ENCODE peak calls at places on chromosome 6, in seven cellular contexts. Y, P, O, W, L, R and X are unnamed samples.

GRCh38 chr6:106747139-106747538 is 117.8 kb downstream of the QRSL1 start:
- DNase-seq in Y (no peak), P (no peak), R (no peak), W (no peak), L (no peak), O (no peak), X (peak; percentile 94)

GRCh38 chr6:46347669-46348068 is 143.6 kb downstream of the RCAN2 start:
- DNase-seq in R (no peak), O (no peak), L (no peak), P (no peak), Y (no peak), W (no peak), X (no peak)

GRCh38 chr6:137496909-137497721 is 2.9 kb upstream of the OLIG3 start:
- DNase-seq in Y (no peak), P (no peak), R (peak; percentile 42), W (no peak), L (no peak), O (no peak), X (no peak)

GRCh38 chr6:31559958-31560696 is 12.0 kb upstream of the LTA start:
- DNase-seq in L (peak; percentile 70), O (peak; percentile 63), R (peak; percentile 15), Y (no peak), P (peak; percentile 84), W (peak; percentile 46), X (no peak)

GRCh38 chr6:65760285-65760684 is 53.3 kb upstream of the EYS start:
- DNase-seq in O (no peak), R (no peak), L (no peak), W (no peak), Y (no peak), P (no peak), X (peak; percentile 3)

GRCh38 chr6:113490356-113490755 is 366.8 kb upstream of the MARCKS start:
- DNase-seq in P (no peak), R (no peak), Y (no peak), L (no peak), W (no peak), O (no peak), X (no peak)

GRCh38 chr6:1481326-1481725 is 92.0 kb downstream of the FOXF2 start:
- DNase-seq in P (no peak), L (no peak), W (peak; percentile 79), R (no peak), O (no peak), Y (no peak), X (peak; percentile 83)

GRCh38 chr6:27146706-27147507 is 100.6 kb upstream of the PRSS16 start:
- DNase-seq in P (peak; percentile 84), L (peak; percentile 93), R (peak; percentile 98), O (peak; percentile 59), Y (peak; percentile 56), W (peak; percentile 99), X (peak; percentile 99)

GRCh38 chr6:12403201-12403826 is 113.2 kb downstream of the EDN1 start:
- DNase-seq in W (peak; percentile 48), R (no peak), Y (no peak), O (no peak), P (no peak), L (no peak), X (peak; percentile 32)

GRCh38 chr6:71392286-71392685 is 103.7 kb downstream of the OGFRL1 start:
- DNase-seq in L (no peak), O (no peak), W (no peak), Y (no peak), R (no peak), P (no peak), X (no peak)

GRCh38 chr6:71396410-71396801 is 107.8 kb downstream of the OGFRL1 start:
- DNase-seq in W (no peak), O (no peak), P (no peak), Y (no peak), L (no peak), R (no peak), X (no peak)

GRCh38 chr6:71393471-71393870 is 104.9 kb downstream of the OGFRL1 start:
- DNase-seq in Y (no peak), W (no peak), L (no peak), P (no peak), O (no peak), R (no peak), X (no peak)

GRCh38 chr6:71394001-71394432 is 105.4 kb downstream of the OGFRL1 start:
- DNase-seq in R (no peak), W (peak; percentile 67), Y (no peak), L (no peak), P (no peak), O (no peak), X (peak; percentile 54)

DNA sequence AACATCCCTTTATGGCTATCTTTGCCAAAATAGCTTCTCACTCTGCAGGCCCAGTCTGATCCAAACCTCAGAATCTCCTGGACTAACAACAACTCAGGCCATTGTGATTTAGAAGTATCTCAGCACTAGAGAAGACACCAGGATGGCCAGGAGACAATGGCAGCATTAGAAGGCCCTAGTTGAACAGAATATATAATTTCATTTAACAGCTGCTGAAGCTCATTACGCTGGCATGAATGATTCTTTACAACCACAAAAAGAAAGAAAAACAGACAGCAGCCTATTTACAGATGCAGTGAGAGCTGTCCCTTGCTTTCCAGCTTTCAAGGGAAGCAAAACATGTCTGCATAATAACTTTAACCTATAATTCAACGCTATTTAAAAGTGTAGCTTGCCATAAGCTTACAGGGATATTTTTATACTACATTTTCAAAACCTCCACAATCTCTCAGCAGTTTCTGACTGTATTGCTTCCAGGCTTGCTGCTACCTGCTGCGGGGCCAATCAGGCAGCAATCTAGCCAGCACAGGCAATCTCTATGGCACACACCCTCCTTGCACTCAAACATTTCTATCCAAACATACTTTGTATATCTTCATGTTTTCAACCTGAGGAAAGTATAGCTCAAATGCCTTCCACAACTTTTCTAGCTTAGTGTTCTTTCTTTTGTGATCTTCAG is 107.3 kb downstream of the OGFRL1 start:
- DNase-seq in W (no peak), Y (no peak), R (no peak), P (no peak), L (no peak), O (no peak), X (no peak)
- H3K4me1 ChIP-seq in W (peaks cover 21% of the 10 kb centered on the region), Y (peaks cover 77% of the 10 kb centered on the region), R (peaks cover 3% of the 10 kb centered on the region), P (peaks cover 53% of the 10 kb centered on the region), L (no peaks in the 10 kb centered on the region), O (peaks cover 89% of the 10 kb centered on the region), X (peaks cover 35% of the 10 kb centered on the region)

DNA sequence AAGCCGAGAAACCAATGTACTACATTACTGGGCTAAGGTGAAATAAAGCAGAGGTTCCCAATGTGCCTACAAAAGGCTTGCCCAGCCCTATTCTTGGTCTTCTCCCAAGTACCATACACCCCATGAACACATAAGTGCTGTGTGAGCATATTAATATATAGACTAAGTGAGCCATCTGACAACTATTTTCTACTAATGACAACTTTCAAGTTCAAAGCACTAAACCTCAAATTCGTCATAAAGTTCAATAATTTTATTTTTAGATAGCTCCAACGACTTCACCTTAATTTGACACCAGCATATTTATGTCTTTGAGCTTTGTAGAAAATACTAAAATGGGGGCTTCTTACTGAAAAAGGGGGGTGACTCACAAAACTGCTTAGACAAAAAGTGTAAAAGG is 6.7 kb downstream of the DTNBP1 start:
- DNase-seq in Y (no peak), W (no peak), R (no peak), L (no peak), P (no peak), O (no peak), X (no peak)
- TF ChIP-seq CTCF in Y (no peak), W (no peak), R (no peak), L (no peak), P (no peak), O (no peak), X (no peak)

GRCh38 chr6:96211341-96211740 is 195.6 kb downstream of the FUT9 start:
- DNase-seq in P (no peak), Y (no peak), W (no peak), R (no peak), L (no peak), O (no peak), X (no peak)
- H3K4me1 ChIP-seq in P (no peaks in the 10 kb centered on the region), Y (no peaks in the 10 kb centered on the region), W (no peaks in the 10 kb centered on the region), R (peaks cover 13% of the 10 kb centered on the region), L (no peaks in the 10 kb centered on the region), O (no peaks in the 10 kb centered on the region), X (no peaks in the 10 kb centered on the region)

GRCh38 chr6:130047440-130047995 is 29.1 kb downstream of the L3MBTL3 start:
- DNase-seq in W (no peak), P (no peak), R (no peak), O (no peak), L (no peak), Y (no peak), X (no peak)
- TF ChIP-seq CTCF in W (no peak), P (no peak), R (no peak), O (no peak), L (no peak), Y (no peak), X (no peak)

GRCh38 chr6:156454867-156455266 is 322.3 kb upstream of the ARID1B start:
- DNase-seq in Y (no peak), R (no peak), W (no peak), O (no peak), L (no peak), P (no peak), X (no peak)
- H3K4me1 ChIP-seq in Y (no peaks in the 10 kb centered on the region), R (no peaks in the 10 kb centered on the region), W (no peaks in the 10 kb centered on the region), O (no peaks in the 10 kb centered on the region), L (no peaks in the 10 kb centered on the region), P (no peaks in the 10 kb centered on the region), X (no peaks in the 10 kb centered on the region)

GRCh38 chr6:33286946-33287914 is 1.8 kb downstream of the WDR46 start:
- DNase-seq in Y (no peak), L (no peak), O (no peak), R (no peak), P (no peak), W (no peak), X (no peak)

GRCh38 chr6:33289784-33290315 is 449 bp downstream of the PFDN6 start:
- DNase-seq in W (no peak), P (no peak), Y (no peak), O (no peak), L (peak; percentile 50), R (no peak), X (no peak)

GRCh38 chr6:33290459-33290858 is 1.1 kb downstream of the PFDN6 start:
- DNase-seq in P (no peak), L (no peak), R (no peak), Y (no peak), O (no peak), W (no peak), X (no peak)

GRCh38 chr6:33288141-33288941 is 698 bp downstream of the WDR46 start:
- DNase-seq in P (no peak), O (no peak), L (peak; percentile 45), R (no peak), W (no peak), Y (no peak), X (no peak)

DNA sequence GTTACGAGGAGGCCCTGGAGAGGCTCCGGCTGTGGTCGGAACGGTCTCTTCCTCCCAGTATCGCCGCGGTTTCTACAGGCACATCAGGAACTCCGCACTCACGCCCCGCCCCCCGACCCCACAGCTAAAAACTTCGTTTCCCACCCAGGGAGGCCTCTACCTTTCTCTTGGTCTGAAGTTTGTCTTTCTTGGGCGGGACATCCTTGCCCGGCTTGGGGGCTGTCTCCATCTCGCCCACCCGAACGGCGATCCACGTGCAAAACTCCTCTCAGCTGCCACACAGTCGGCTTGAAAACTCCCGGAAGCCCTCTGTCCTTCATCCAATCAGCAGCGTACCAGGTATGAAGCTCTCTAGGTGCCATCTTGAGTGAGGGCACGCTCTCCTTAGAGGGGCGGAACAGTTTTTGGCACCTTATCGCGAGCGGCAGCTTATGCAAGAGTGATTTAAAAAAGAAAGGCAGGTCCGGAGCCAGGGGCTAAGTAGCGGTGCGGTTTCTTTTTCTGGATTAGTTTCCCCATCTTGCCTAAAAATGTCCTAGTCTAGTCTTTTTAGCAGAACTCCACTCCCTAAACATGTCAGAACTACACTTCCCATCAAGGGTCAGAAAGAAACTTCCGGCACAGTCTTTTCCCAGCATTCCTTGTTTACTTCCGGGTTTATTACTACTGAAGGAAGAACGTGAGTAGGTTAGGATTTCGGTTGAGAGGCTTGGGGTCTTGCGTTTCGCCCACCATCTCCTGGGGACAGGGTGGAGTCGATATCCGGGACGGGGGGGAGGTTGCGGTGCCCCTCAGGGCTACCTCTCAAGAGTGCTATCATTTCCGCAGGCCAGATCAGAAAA is at the start of the genes PFDN6 and WDR46:
- DNase-seq in L (peak; percentile 89), O (peak; percentile 74), W (peak; percentile 86), P (peak; percentile 74), R (peak; percentile 95), Y (peak; percentile 77), X (peak; percentile 93)
- TF ChIP-seq CTCF in L (no peak), O (no peak), W (no peak), P (no peak), R (no peak), Y (no peak), X (no peak)